ENCODE peak calls at places on chromosome 2, in five cellular contexts. I is SK-N-SH, O is H1, U is GM12878, Y is K562. N is an unnamed sample.

GRCh38 chr2:2834530-2835254 is 503.6 kb upstream of the MYT1L start:
- DNase-seq in U (no peak), I (peak; percentile 69), O (no peak), Y (no peak), N (no peak)

GRCh38 chr2:74593826-74594467 is 39.4 kb downstream of the DOK1 start:
- DNase-seq in Y (no peak), I (no peak), O (no peak), U (no peak), N (no peak)

GRCh38 chr2:126761981-126762878 is 106.3 kb downstream of the GYPC start:
- DNase-seq in Y (no peak), I (no peak), O (no peak), U (no peak), N (no peak)

GRCh38 chr2:235762832-235763598 is 269.2 kb downstream of the AGAP1 start:
- DNase-seq in Y (no peak), I (no peak), U (no peak), O (no peak), N (no peak)

GRCh38 chr2:148979919-148980277 is 58.6 kb upstream of the LYPD6B start:
- DNase-seq in I (no peak), U (no peak), Y (no peak), O (no peak), N (no peak)

GRCh38 chr2:200380833-200381542 is 74.5 kb downstream of the SPATS2L start:
- DNase-seq in Y (peak; percentile 14), O (no peak), I (no peak), U (no peak), N (no peak)

GRCh38 chr2:232521524-232521923 is 1.3 kb downstream of the PRSS56 start:
- DNase-seq in U (no peak), I (no peak), O (no peak), Y (no peak), N (no peak)

GRCh38 chr2:240461471-240462072 is 26.1 kb downstream of the GPC1 start:
- DNase-seq in Y (no peak), U (no peak), I (no peak), O (no peak), N (no peak)

GRCh38 chr2:1741851-1742250 is 2.5 kb downstream of the PXDN start:
- DNase-seq in O (no peak), I (no peak), Y (no peak), U (no peak), N (no peak)

GRCh38 chr2:2663401-2664036 is 332.4 kb upstream of the MYT1L start:
- DNase-seq in I (no peak), Y (no peak), U (no peak), O (no peak), N (no peak)

GRCh38 chr2:29073913-29074312 is 410 bp downstream of the PCARE start:
- DNase-seq in U (no peak), O (no peak), I (no peak), Y (no peak), N (no peak)

GRCh38 chr2:11933854-11934253 is 187.4 kb downstream of the LPIN1 start:
- DNase-seq in Y (no peak), U (peak; percentile 43), O (no peak), I (no peak), N (no peak)

GRCh38 chr2:228507231-228507824 is 325.8 kb upstream of the SPHKAP start:
- DNase-seq in Y (no peak), U (no peak), O (no peak), I (no peak), N (no peak)

GRCh38 chr2:17547737-17548136 is 7.2 kb downstream of the VSNL1 start:
- DNase-seq in O (no peak), U (no peak), Y (no peak), I (no peak), N (no peak)

GRCh38 chr2:86747708-86748627 is 27.9 kb downstream of the RMND5A start:
- DNase-seq in O (no peak), Y (no peak), U (no peak), I (no peak), N (peak; percentile 41)

GRCh38 chr2:217940261-217941220 is 62.3 kb downstream of the TNS1 start:
- DNase-seq in O (no peak), U (no peak), I (no peak), Y (no peak), N (no peak)

GRCh38 chr2:31877008-31877407 is 133.8 kb downstream of the MEMO1 start:
- DNase-seq in O (no peak), Y (no peak), I (no peak), U (no peak), N (no peak)

GRCh38 chr2:99489758-99490087 is at the start of gene REV1:
- DNase-seq in Y (no peak), O (no peak), U (no peak), I (no peak), N (no peak)

GRCh38 chr2:12657560-12657959 is 59.2 kb upstream of the TRIB2 start:
- DNase-seq in Y (no peak), O (no peak), I (no peak), U (no peak), N (no peak)

GRCh38 chr2:181991171-181991885 is 5.7 kb downstream of the PPP1R1C start:
- DNase-seq in Y (no peak), U (peak; percentile 57), O (no peak), I (no peak), N (no peak)

DNA sequence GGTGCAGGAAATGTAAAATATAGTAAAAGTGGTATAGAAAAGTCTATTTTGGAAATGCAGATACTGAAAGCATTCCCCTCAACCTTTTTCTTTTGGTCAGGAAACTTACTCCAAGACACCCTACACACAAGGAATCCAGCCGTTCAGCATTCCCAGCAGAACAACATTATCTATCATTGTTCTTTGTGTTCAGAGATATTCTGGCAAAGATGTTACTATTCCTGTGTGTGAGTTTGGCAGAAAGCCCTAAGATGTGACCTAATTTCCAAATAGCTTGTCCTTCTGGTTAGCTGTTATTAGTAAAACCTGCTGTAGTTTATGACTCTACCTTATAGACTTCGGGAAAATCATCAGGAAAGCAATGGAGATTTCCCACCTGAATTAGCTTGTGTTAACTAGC is 78.1 kb upstream of the PELI1 start:
- DNase-seq in U (no peak), I (no peak), O (no peak), Y (no peak), N (no peak)
- TF ChIP-seq POLR2AphosphoS5 in U (no peak), I (no peak), O (no peak), Y (no peak), N (no peak)

GRCh38 chr2:237465515-237466227 is 21.4 kb upstream of the MLPH start:
- DNase-seq in Y (no peak), O (no peak), I (no peak), U (no peak), N (no peak)

GRCh38 chr2:237467447-237468179 is 19.4 kb upstream of the MLPH start:
- DNase-seq in O (no peak), U (no peak), I (no peak), Y (no peak), N (no peak)

GRCh38 chr2:237459741-237460174 is 27.3 kb upstream of the MLPH start:
- DNase-seq in O (no peak), I (no peak), U (no peak), Y (no peak), N (no peak)

GRCh38 chr2:237466266-237466665 is 20.8 kb upstream of the MLPH start:
- DNase-seq in O (no peak), Y (no peak), U (no peak), I (peak; percentile 73), N (no peak)

GRCh38 chr2:237464757-237465391 is 22.2 kb upstream of the MLPH start:
- DNase-seq in Y (no peak), I (no peak), U (no peak), O (no peak), N (no peak)
- TF ChIP-seq CTCF in Y (no peak), I (no peak), U (no peak), O (no peak), N (no peak)

GRCh38 chr2:45541450-45541849 is 69.6 kb downstream of the SRBD1 start:
- DNase-seq in I (no peak), U (no peak), O (no peak), Y (no peak), N (no peak)

GRCh38 chr2:45543257-45543656 is 67.8 kb downstream of the SRBD1 start:
- DNase-seq in I (no peak), Y (no peak), U (no peak), O (no peak), N (no peak)

GRCh38 chr2:45542013-45542412 is 69.1 kb downstream of the SRBD1 start:
- DNase-seq in O (no peak), I (no peak), U (no peak), Y (no peak), N (no peak)

GRCh38 chr2:45540942-45541341 is 70.1 kb downstream of the SRBD1 start:
- DNase-seq in U (no peak), Y (no peak), O (no peak), I (no peak), N (no peak)
- TF ChIP-seq GABPA in U (no peak), Y (no peak), O (no peak), I (no peak), N (no peak)

GRCh38 chr2:38109732-38110181 is 33.8 kb upstream of the CYP1B1 start:
- DNase-seq in U (no peak), O (no peak), I (no peak), Y (no peak), N (no peak)
- TF ChIP-seq POLR2AphosphoS5 in U (no peak), O (no peak), I (no peak), Y (no peak), N (no peak)

GRCh38 chr2:43611987-43612894 is 16.4 kb upstream of the THADA start:
- DNase-seq in O (no peak), U (peak; percentile 17), I (peak; percentile 82), Y (peak; percentile 71), N (peak; percentile 74)

GRCh38 chr2:43609304-43609883 is 13.6 kb upstream of the THADA start:
- DNase-seq in U (no peak), O (no peak), I (peak; percentile 67), Y (peak; percentile 65), N (peak; percentile 45)

GRCh38 chr2:43610361-43610760 is 14.5 kb upstream of the THADA start:
- DNase-seq in Y (no peak), I (no peak), O (no peak), U (no peak), N (no peak)

GRCh38 chr2:43616967-43617366 is 20.1 kb upstream of the PLEKHH2 start:
- DNase-seq in Y (no peak), I (no peak), O (no peak), U (no peak), N (no peak)

GRCh38 chr2:43612944-43613343 is 17.1 kb upstream of the THADA start:
- DNase-seq in O (no peak), Y (no peak), U (no peak), I (no peak), N (no peak)
- TF ChIP-seq CTCF in O (no peak), Y (no peak), U (no peak), I (no peak), N (no peak)

DNA sequence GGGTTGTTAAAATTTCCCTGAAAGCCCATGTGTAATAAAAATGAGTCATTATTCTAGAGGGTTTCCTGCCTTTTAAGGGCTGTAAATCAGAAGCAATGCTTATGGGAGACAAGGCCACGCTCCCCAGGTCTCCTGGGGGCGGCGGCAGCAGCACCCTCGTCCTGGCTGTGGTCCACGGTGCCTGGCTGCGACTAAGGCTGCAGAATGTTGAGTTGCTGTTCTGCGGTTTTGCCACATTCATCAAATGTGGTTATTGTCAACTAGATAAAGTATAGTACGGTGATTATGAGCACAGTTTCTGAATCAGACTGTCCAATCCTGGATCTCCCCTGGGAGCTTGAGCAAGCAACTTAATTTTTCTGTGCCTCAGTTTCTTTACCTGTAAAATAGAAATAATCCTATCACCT is 11.9 kb upstream of the AGFG1 start:
- DNase-seq in I (no peak), Y (no peak), U (no peak), O (no peak), N (peak; percentile 14)
- TF ChIP-seq GABPA in I (no peak), Y (no peak), U (no peak), O (no peak), N (no peak)

N was measured in HL-60.